ENCODE peak calls at places on chromosomes 2 and 18, in six cellular contexts. M is fibroblast of lung, Z is heart left ventricle, S is AG04450, F is A549, D is fibroblast of villous mesenchyme. R is an unnamed sample.

GRCh38 chr2:48312126-48312525 is 217.8 kb upstream of the STON1 start:
- DNase-seq in D (no peak), F (no peak), M (no peak), S (no peak), Z (no peak), R (peak)

GRCh38 chr2:128314348-128315121 is 4.1 kb downstream of the HS6ST1 start:
- DNase-seq in M (no peak), D (no peak), Z (no peak), F (no peak), S (no peak), R (no peak)

GRCh38 chr2:100418563-100418962 is 1.1 kb upstream of the CHST10 start:
- DNase-seq in F (no peak), D (no peak), M (no peak), Z (no peak), S (no peak), R (peak)

GRCh38 chr2:168145598-168145997 is 101.8 kb downstream of the STK39 start:
- DNase-seq in M (no peak), D (no peak), S (no peak), Z (no peak), F (no peak), R (no peak)

GRCh38 chr2:235536711-235537110 is 42.9 kb downstream of the AGAP1 start:
- DNase-seq in Z (no peak), F (no peak), D (no peak), S (no peak), M (no peak), R (no peak)

GRCh38 chr2:240601061-240601830 is 14.7 kb downstream of the CAPN10 start:
- DNase-seq in Z (no peak), M (no peak), D (no peak), S (no peak), F (no peak), R (no peak)

GRCh38 chr2:184041077-184041476 is 557.3 kb upstream of the ZNF804A start:
- DNase-seq in D (peak), M (peak), F (no peak), Z (no peak), S (no peak), R (peak)

GRCh38 chr2:46365913-46366674 is 68.9 kb downstream of the EPAS1 start:
- DNase-seq in F (peak), S (no peak), Z (no peak), M (peak), D (no peak), R (peak)

GRCh38 chr2:30992781-30993180 is 145.5 kb downstream of the GALNT14 start:
- DNase-seq in F (no peak), S (no peak), Z (no peak), M (no peak), D (no peak), R (no peak)

GRCh38 chr2:33068261-33068660 is 121.5 kb downstream of the LTBP1 start:
- DNase-seq in S (peak), M (peak), D (peak), Z (no peak), F (no peak), R (no peak)

GRCh38 chr2:26558271-26559043 is 80.5 kb upstream of the OTOF start:
- DNase-seq in Z (no peak), F (no peak), D (no peak), M (no peak), S (no peak), R (peak)

GRCh38 chr2:164028764-164029534 is 293.1 kb upstream of the FIGN start:
- DNase-seq in M (peak), Z (no peak), D (no peak), F (no peak), S (no peak), R (peak)

GRCh38 chr2:99980200-99980599 is 162.2 kb downstream of the AFF3 start:
- DNase-seq in F (no peak), M (no peak), Z (no peak), S (no peak), D (no peak), R (no peak)

GRCh38 chr18:22827216-22827615 is 105.9 kb upstream of the RBBP8 start:
- DNase-seq in F (no peak), S (no peak), Z (no peak), D (peak), M (peak), R (no peak)

GRCh38 chr2:99297990-99298389 is 3.0 kb downstream of the LYG1 start:
- DNase-seq in F (no peak), Z (no peak), M (peak), D (peak), S (no peak), R (no peak)

GRCh38 chr2:120423167-120423943 is 77.4 kb downstream of the INHBB start:
- DNase-seq in M (no peak), Z (no peak), D (no peak), S (no peak), F (no peak), R (no peak)

GRCh38 chr2:23803275-23803964 is 123.5 kb downstream of the ATAD2B start:
- DNase-seq in M (peak), F (no peak), Z (no peak), D (peak), S (peak), R (peak)

GRCh38 chr2:64133828-64134227 is 10.4 kb downstream of the PELI1 start:
- DNase-seq in S (peak), F (no peak), M (peak), D (no peak), Z (no peak), R (no peak)

GRCh38 chr2:45128580-45128997 is 119.3 kb upstream of the SIX2 start:
- DNase-seq in S (peak), M (peak), Z (peak), F (peak), D (peak), R (peak)

GRCh38 chr2:99689135-99689742 is 199.4 kb upstream of the REV1 start:
- DNase-seq in S (no peak), M (no peak), D (no peak), Z (no peak), F (no peak), R (no peak)

GRCh38 chr2:239002960-239003932 is 155.4 kb downstream of the TWIST2 start:
- DNase-seq in F (no peak), Z (no peak), D (peak), M (peak), S (peak), R (no peak)

GRCh38 chr18:40006553-40007073 is 1948.4 kb upstream of the PIK3C3 start:
- DNase-seq in M (no peak), S (no peak), D (no peak), F (no peak), Z (no peak), R (no peak)

GRCh38 chr2:201532686-201533304 is 81.3 kb downstream of the STRADB start:
- DNase-seq in Z (no peak), D (peak), M (peak), F (no peak), S (peak), R (peak)

GRCh38 chr2:159760321-159760720 is 37.7 kb downstream of the CD302 start:
- DNase-seq in S (no peak), F (no peak), D (no peak), Z (no peak), M (no peak), R (no peak)

GRCh38 chr18:42069036-42069435 is 114.0 kb downstream of the PIK3C3 start:
- DNase-seq in Z (no peak), S (no peak), F (no peak), D (no peak), M (no peak), R (no peak)

GRCh38 chr18:46842583-46842982 is 74.7 kb downstream of the PIAS2 start:
- DNase-seq in M (no peak), S (no peak), F (no peak), D (no peak), Z (no peak), R (no peak)

GRCh38 chr18:43393174-43393573 is 115.9 kb upstream of the SYT4 start:
- DNase-seq in S (no peak), Z (no peak), M (no peak), D (no peak), F (no peak), R (no peak)

GRCh38 chr2:70983506-70984227 is 5.2 kb downstream of the ANKRD53 start:
- DNase-seq in D (no peak), M (no peak), F (no peak), S (no peak), Z (no peak), R (no peak)

GRCh38 chr2:120262761-120263428 is 10.2 kb downstream of the RALB start:
- DNase-seq in F (no peak), D (peak), Z (no peak), S (no peak), M (no peak), R (no peak)

GRCh38 chr2:164538250-164538866 is 82.9 kb downstream of the GRB14 start:
- DNase-seq in Z (no peak), D (peak), S (no peak), F (peak), M (peak), R (no peak)

GRCh38 chr2:151999058-151999457 is 99.8 kb downstream of the CACNB4 start:
- DNase-seq in M (peak), D (peak), Z (peak), F (peak), S (no peak), R (no peak)

GRCh38 chr2:237048595-237048994 is 37.1 kb upstream of the COPS8 start:
- DNase-seq in D (no peak), F (no peak), M (no peak), Z (no peak), S (no peak), R (no peak)

GRCh38 chr2:164960159-164960558 is 4.8 kb upstream of the SLC38A11 start:
- DNase-seq in S (no peak), Z (no peak), D (no peak), M (no peak), F (no peak), R (no peak)

GRCh38 chr2:11250400-11251277 is 93.8 kb downstream of the ROCK2 start:
- DNase-seq in D (no peak), S (no peak), F (no peak), M (no peak), Z (no peak), R (no peak)

GRCh38 chr2:114389021-114389420 is 53.4 kb upstream of the DPP10 start:
- DNase-seq in Z (no peak), S (no peak), M (no peak), D (no peak), F (no peak), R (no peak)

GRCh38 chr2:147033046-147033445 is 811.8 kb upstream of the ACVR2A start:
- DNase-seq in D (peak), M (no peak), Z (no peak), F (no peak), S (no peak), R (no peak)

GRCh38 chr2:190782264-190782663 is 98.4 kb upstream of the GLS start:
- DNase-seq in M (no peak), S (no peak), F (no peak), D (no peak), Z (no peak), R (no peak)

GRCh38 chr2:190783513-190784263 is 96.9 kb upstream of the GLS start:
- DNase-seq in Z (no peak), M (no peak), D (no peak), S (no peak), F (no peak), R (no peak)

GRCh38 chr2:190785380-190785779 is 95.2 kb upstream of the GLS start:
- DNase-seq in M (no peak), S (no peak), Z (no peak), D (no peak), F (no peak), R (no peak)

GRCh38 chr2:190780594-190780993 is 100.0 kb upstream of the GLS start:
- DNase-seq in M (no peak), Z (no peak), D (no peak), S (no peak), F (no peak), R (no peak)

GRCh38 chr2:190781604-190782198 is 98.9 kb upstream of the GLS start:
- DNase-seq in F (peak), Z (peak), M (peak), D (peak), S (peak), R (no peak)
- TF ChIP-seq CTCF in F (peak), Z (peak), M (peak), D (peak), S (peak), R (peak)

GRCh38 chr2:172550419-172550818 is 5.5 kb upstream of the PDK1 start:
- DNase-seq in D (no peak), M (no peak), Z (no peak), F (no peak), S (no peak), R (no peak)

GRCh38 chr2:172555272-172555521 is 693 bp upstream of the PDK1 start:
- DNase-seq in Z (no peak), M (no peak), F (no peak), S (no peak), D (no peak), R (no peak)

GRCh38 chr2:172554352-172555271 is 1.3 kb upstream of the PDK1 start:
- DNase-seq in Z (no peak), M (no peak), D (no peak), F (no peak), S (no peak), R (no peak)

GRCh38 chr2:172551266-172551665 is 4.6 kb upstream of the PDK1 start:
- DNase-seq in S (no peak), F (no peak), Z (no peak), D (no peak), M (peak), R (no peak)

DNA sequence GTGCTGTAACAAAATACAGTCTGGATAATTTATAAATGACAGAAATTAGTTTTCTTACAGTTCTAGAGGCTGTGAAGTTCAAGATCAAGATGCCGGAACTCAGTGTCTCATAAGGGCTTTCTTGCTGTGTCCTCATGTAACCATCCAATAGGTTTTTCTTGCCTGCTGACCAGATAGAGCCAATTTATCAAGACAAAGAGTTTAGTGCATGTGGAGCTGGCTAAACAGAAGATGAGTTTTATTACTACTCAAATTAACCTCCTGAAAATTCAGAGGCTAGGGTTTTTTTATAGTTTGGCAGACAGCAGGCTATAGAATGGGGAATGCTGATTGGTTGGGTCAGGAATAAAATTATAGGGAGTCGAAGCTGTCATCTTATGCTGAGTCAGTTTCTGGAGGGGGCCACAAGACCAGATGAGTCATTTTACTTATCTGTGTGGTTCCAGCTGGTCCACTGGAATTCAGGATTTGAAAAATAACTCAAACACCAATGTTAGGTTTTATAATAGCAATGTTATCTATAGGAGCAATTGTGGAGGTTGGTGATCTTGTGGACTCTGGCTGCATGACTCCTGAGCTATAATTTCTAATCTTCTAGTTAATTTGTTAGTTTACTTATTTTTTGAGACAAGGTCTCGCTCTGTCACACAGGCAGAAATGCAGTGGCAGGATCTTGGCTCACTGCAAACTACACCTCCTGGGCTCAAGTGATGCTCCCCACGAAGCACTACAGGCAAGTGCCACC is 3.2 kb upstream of the PDK1 start:
- DNase-seq in F (no peak), Z (no peak), S (peak), D (peak), M (peak), R (peak)
- H3K4me3 ChIP-seq in F (no peak), Z (no peak), S (no peak), D (no peak), M (no peak), R (no peak)

GRCh38 chr2:18266188-18266587 is 294.3 kb downstream of the RDH14 start:
- DNase-seq in D (no peak), Z (no peak), S (no peak), M (no peak), F (peak), R (no peak)
- TF ChIP-seq CTCF in D (peak), Z (no peak), S (peak), M (peak), F (no peak), R (peak)

GRCh38 chr2:88003074-88003755 is 13.1 kb downstream of the RNU2-63P start:
- DNase-seq in Z (no peak), F (no peak), M (peak), S (no peak), D (no peak), R (no peak)
- H3K4me3 ChIP-seq in Z (no peak), F (no peak), M (no peak), S (no peak), D (no peak), R (no peak)

R was measured in retinal pigment epithelial cell.